ENCODE peak calls at places on chromosome 21, in six cellular contexts. One of them, this sample, is unnamed.

GRCh38 chr21:29466532-29466931 is 167.8 kb downstream of the BACH1 start:
- DNase-seq in G401: no peak
- DNase-seq in WTC11: no peak
- DNase-seq in psoas muscle: no peak
- DNase-seq in NCI-H2081: no peak
- DNase-seq in AG09319: no peak
- DNase-seq in this sample: no peak

GRCh38 chr21:32599146-32599925 is 12.8 kb downstream of the CFAP298 start:
- DNase-seq in G401: no peak
- DNase-seq in WTC11: no peak
- DNase-seq in psoas muscle: no peak
- DNase-seq in NCI-H2081: no peak
- DNase-seq in AG09319: no peak
- DNase-seq in this sample: no peak

GRCh38 chr21:43884012-43884860 is 19.2 kb downstream of the AGPAT3 start:
- DNase-seq in G401: no peak
- DNase-seq in WTC11: no peak
- DNase-seq in psoas muscle: peak
- DNase-seq in NCI-H2081: no peak
- DNase-seq in AG09319: no peak
- DNase-seq in this sample: peak

GRCh38 chr21:15058718-15059316 is 6.0 kb downstream of the NRIP1 start:
- DNase-seq in G401: no peak
- DNase-seq in WTC11: no peak
- DNase-seq in psoas muscle: no peak
- DNase-seq in NCI-H2081: no peak
- DNase-seq in AG09319: no peak
- DNase-seq in this sample: no peak

GRCh38 chr21:35045539-35046222 is 3.4 kb downstream of the RUNX1 start:
- DNase-seq in G401: no peak
- DNase-seq in WTC11: no peak
- DNase-seq in psoas muscle: no peak
- DNase-seq in NCI-H2081: no peak
- DNase-seq in AG09319: no peak
- DNase-seq in this sample: no peak

GRCh38 chr21:36747114-36747814 is 48.3 kb downstream of the SIM2 start:
- DNase-seq in G401: peak
- DNase-seq in WTC11: peak
- DNase-seq in psoas muscle: no peak
- DNase-seq in NCI-H2081: no peak
- DNase-seq in AG09319: no peak
- DNase-seq in this sample: no peak

GRCh38 chr21:42819861-42820512 is 59.4 kb downstream of the WDR4 start:
- DNase-seq in G401: no peak
- DNase-seq in WTC11: no peak
- DNase-seq in psoas muscle: no peak
- DNase-seq in NCI-H2081: no peak
- DNase-seq in AG09319: no peak
- DNase-seq in this sample: no peak

GRCh38 chr21:33452362-33452761 is 27.4 kb downstream of the TMEM50B start:
- DNase-seq in G401: no peak
- DNase-seq in WTC11: no peak
- DNase-seq in psoas muscle: no peak
- DNase-seq in NCI-H2081: no peak
- DNase-seq in AG09319: no peak
- DNase-seq in this sample: no peak

GRCh38 chr21:15688809-15689208 is 41.0 kb upstream of the USP25 start:
- DNase-seq in G401: no peak
- DNase-seq in WTC11: no peak
- DNase-seq in psoas muscle: no peak
- DNase-seq in NCI-H2081: no peak
- DNase-seq in AG09319: no peak
- DNase-seq in this sample: no peak

GRCh38 chr21:41941941-41942340 is 11.9 kb downstream of the C2CD2 start:
- DNase-seq in G401: no peak
- DNase-seq in WTC11: no peak
- DNase-seq in psoas muscle: no peak
- DNase-seq in NCI-H2081: no peak
- DNase-seq in AG09319: no peak
- DNase-seq in this sample: no peak

GRCh38 chr21:25901580-25901979 is 166.8 kb downstream of the GABPA start:
- DNase-seq in G401: no peak
- DNase-seq in WTC11: no peak
- DNase-seq in psoas muscle: no peak
- DNase-seq in NCI-H2081: no peak
- DNase-seq in AG09319: no peak
- DNase-seq in this sample: no peak